ENCODE peak calls at places on chromosomes 6 and 20, in five cellular contexts. F is activated naive CD8-positive, alpha-beta T cell treated with anti-CD3 and anti-CD28 coated beads, Interleukin-2, amount 50 U/mL, for 24 hours; U is SJSA1; M is ELF-1; V is stimulated activated CD4-positive, alpha-beta T cell treated with anti-CD3 and anti-CD28 coated beads, Interleukin-12 subunit alpha, Interleukin-12 subunit beta, amount 100 ng/mL, for 24 hours. D is an unnamed sample.

GRCh38 chr6:112475083-112475482 is 128.0 kb downstream of the RFPL4B start:
- DNase-seq in F (no peak), U (no peak), M (no peak), V (no peak), D (peak; percentile 90)

GRCh38 chr6:140956567-140957306 is 1176.0 kb upstream of the GJE1 start:
- DNase-seq in F (no peak), U (no peak), M (no peak), V (no peak), D (no peak)

GRCh38 chr6:73231986-73232391 is 6.7 kb upstream of the KHDC1L start:
- DNase-seq in F (no peak), U (no peak), M (no peak), V (no peak), D (no peak)

GRCh38 chr20:12595841-12596240 is 412.9 kb upstream of the SPTLC3 start:
- DNase-seq in F (no peak), U (no peak), M (no peak), V (no peak), D (no peak)

GRCh38 chr20:60749804-60750602 is 502.1 kb upstream of the CDH4 start:
- DNase-seq in F (no peak), U (no peak), M (peak; percentile 43), V (no peak), D (no peak)

GRCh38 chr6:42021847-42022754 is 28.2 kb upstream of the TAF8 start:
- DNase-seq in F (peak; percentile 74), U (no peak), M (no peak), V (peak; percentile 57), D (no peak)

GRCh38 chr20:62258499-62259293 is 20.4 kb downstream of the OSBPL2 start:
- DNase-seq in F (no peak), U (no peak), M (no peak), V (no peak), D (peak; percentile 46)

GRCh38 chr6:125835221-125835744 is 44.5 kb downstream of the NCOA7 start:
- DNase-seq in F (no peak), U (no peak), M (no peak), V (no peak), D (peak; percentile 66)

GRCh38 chr6:43776799-43777776 is 7.1 kb downstream of the VEGFA start:
- DNase-seq in F (no peak), U (no peak), M (no peak), V (no peak), D (no peak)

GRCh38 chr6:2890981-2891767 is 11.9 kb downstream of the SERPINB9 start:
- DNase-seq in F (no peak), U (no peak), M (no peak), V (no peak), D (no peak)

GRCh38 chr6:88031550-88031949 is 16.1 kb upstream of the SPACA1 start:
- DNase-seq in F (no peak), U (no peak), M (no peak), V (no peak), D (no peak)

GRCh38 chr6:73523434-73524123 is 2.7 kb upstream of the EEF1A1 start:
- DNase-seq in F (peak; percentile 81), U (peak; percentile 73), M (peak; percentile 88), V (peak; percentile 66), D (no peak)

GRCh38 chr6:39193201-39193791 is 36.0 kb downstream of the KCNK5 start:
- DNase-seq in F (no peak), U (no peak), M (peak; percentile 77), V (no peak), D (no peak)

GRCh38 chr20:1893721-1894470 is 1.3 kb upstream of the SIRPA start:
- DNase-seq in F (no peak), U (no peak), M (no peak), V (no peak), D (no peak)

GRCh38 chr20:39042279-39043150 is 80.4 kb downstream of the DHX35 start:
- DNase-seq in F (no peak), U (no peak), M (no peak), V (no peak), D (peak; percentile 38)

GRCh38 chr6:87473419-87473903 is 687 bp downstream of the SLC35A1 start:
- DNase-seq in F (no peak), U (no peak), M (no peak), V (no peak), D (peak; percentile 7)

GRCh38 chr20:53343433-53343832 is 250.2 kb downstream of the ZNF217 start:
- DNase-seq in F (no peak), U (no peak), M (no peak), V (no peak), D (no peak)

GRCh38 chr6:155795173-155795796 is 339.6 kb upstream of the NOX3 start:
- DNase-seq in F (no peak), U (no peak), M (no peak), V (no peak), D (no peak)

GRCh38 chr6:19705606-19706005 is 131.6 kb upstream of the ID4 start:
- DNase-seq in F (no peak), U (no peak), M (no peak), V (no peak), D (no peak)

GRCh38 chr6:141488466-141488865 is 644.3 kb upstream of the GJE1 start:
- DNase-seq in F (no peak), U (no peak), M (no peak), V (no peak), D (no peak)

GRCh38 chr6:72374172-72374571 is 247.7 kb upstream of the KCNQ5 start:
- DNase-seq in F (no peak), U (no peak), M (no peak), V (no peak), D (no peak)

GRCh38 chr6:73803562-73804221 is 107.7 kb downstream of the CD109 start:
- DNase-seq in F (no peak), U (peak; percentile 55), M (peak; percentile 59), V (no peak), D (peak; percentile 99)

GRCh38 chr6:42104095-42104806 is 38.2 kb downstream of the C6orf132 start:
- DNase-seq in F (peak; percentile 83), U (no peak), M (peak; percentile 96), V (peak; percentile 71), D (no peak)

GRCh38 chr6:83430606-83431544 is at the start of gene ME1:
- DNase-seq in F (peak; percentile 19), U (peak; percentile 96), M (peak; percentile 84), V (peak; percentile 6), D (peak; percentile 31)

GRCh38 chr6:45607818-45608217 is 230.1 kb upstream of the SUPT3H start:
- DNase-seq in F (no peak), U (no peak), M (no peak), V (no peak), D (no peak)

GRCh38 chr6:37481793-37482192 is 17.9 kb downstream of the CCDC167 start:
- DNase-seq in F (no peak), U (no peak), M (no peak), V (no peak), D (no peak)

GRCh38 chr6:166121721-166122120 is 45.9 kb downstream of the TBXT start:
- DNase-seq in F (no peak), U (no peak), M (no peak), V (no peak), D (no peak)

GRCh38 chr6:120627612-120628011 is 706.7 kb downstream of the TBC1D32 start:
- DNase-seq in F (no peak), U (no peak), M (no peak), V (no peak), D (no peak)